ENCODE peak calls at places on chromosomes 11 and 22, in four cellular contexts. B is A549, Z is AG04450, U is epithelial cell of esophagus. P is an unnamed sample.

GRCh38 chr22:37654556-37655251 is 3.8 kb upstream of the PDXP start:
- DNase-seq in B (no peak), Z (no peak), U (no peak), P (no peak)

GRCh38 chr11:97367406-97368083 is 977.7 kb downstream of the JRKL start:
- DNase-seq in B (no peak), Z (no peak), U (no peak), P (no peak)

GRCh38 chr11:37230865-37231264 is 632.8 kb upstream of the RAG2 start:
- DNase-seq in B (no peak), Z (no peak), U (no peak), P (no peak)

GRCh38 chr11:40027737-40028136 is 1431.7 kb downstream of the LRRC4C start:
- DNase-seq in B (no peak), Z (no peak), U (no peak), P (no peak)

GRCh38 chr22:30031764-30032468 is 48.3 kb upstream of the HORMAD2 start:
- DNase-seq in B (no peak), Z (no peak), U (no peak), P (peak)

GRCh38 chr11:14357843-14358728 is 897 bp downstream of the RRAS2 start:
- DNase-seq in B (peak), Z (no peak), U (peak), P (peak)

GRCh38 chr11:27209562-27210005 is 153.4 kb downstream of the CCDC34 start:
- DNase-seq in B (peak), Z (no peak), U (peak), P (peak)

GRCh38 chr11:105486929-105487328 is 122.9 kb upstream of the GRIA4 start:
- DNase-seq in B (no peak), Z (no peak), U (no peak), P (no peak)

GRCh38 chr22:49404576-49405199 is 423.0 kb downstream of the BRD1 start:
- DNase-seq in B (no peak), Z (no peak), U (no peak), P (no peak)

GRCh38 chr11:17699157-17700114 is 19.9 kb upstream of the MYOD1 start:
- DNase-seq in B (no peak), Z (no peak), U (peak), P (peak)

GRCh38 chr11:28922351-28922981 is 814.3 kb downstream of the METTL15 start:
- DNase-seq in B (no peak), Z (no peak), U (no peak), P (no peak)

GRCh38 chr11:6307879-6308278 is 12.4 kb downstream of the CAVIN3 start:
- DNase-seq in B (no peak), Z (no peak), U (peak), P (peak)

GRCh38 chr22:50148991-50149721 is 21.4 kb upstream of the PANX2 start:
- DNase-seq in B (peak), Z (no peak), U (peak), P (no peak)

GRCh38 chr22:21943571-21944448 is 8.8 kb downstream of the PPM1F start:
- DNase-seq in B (no peak), Z (no peak), U (no peak), P (no peak)

GRCh38 chr11:77590194-77590591 is 440 bp downstream of the AQP11 start:
- DNase-seq in B (peak), Z (no peak), U (peak), P (peak)

GRCh38 chr11:31841435-31841834 is 30.3 kb upstream of the PAX6 start:
- DNase-seq in B (no peak), Z (no peak), U (no peak), P (no peak)

GRCh38 chr22:47762141-47762540 is 999.7 kb downstream of the TBC1D22A start:
- DNase-seq in B (no peak), Z (no peak), U (no peak), P (no peak)

GRCh38 chr11:61114913-61115312 is 12.6 kb downstream of the CD5 start:
- DNase-seq in B (no peak), Z (no peak), U (no peak), P (no peak)

GRCh38 chr11:1860108-1860507 is 7.2 kb downstream of the LSP1 start:
- DNase-seq in B (no peak), Z (no peak), U (no peak), P (no peak)

GRCh38 chr22:37892566-37893338 is 13.3 kb upstream of the MICALL1 start:
- DNase-seq in B (no peak), Z (no peak), U (no peak), P (no peak)

GRCh38 chr11:106415510-106415909 is 338.0 kb downstream of the AASDHPPT start:
- DNase-seq in B (no peak), Z (no peak), U (peak), P (no peak)

GRCh38 chr11:10899542-10899830 is 41.6 kb upstream of the ZBED5 start:
- DNase-seq in B (no peak), Z (no peak), U (peak), P (no peak)

GRCh38 chr11:110128161-110128560 is 35.0 kb downstream of the ZC3H12C start:
- DNase-seq in B (no peak), Z (no peak), U (no peak), P (peak)

GRCh38 chr22:48753381-48753730 is 1074.3 kb downstream of the BRD1 start:
- DNase-seq in B (no peak), Z (no peak), U (no peak), P (no peak)

GRCh38 chr11:3014943-3015342 is 22.8 kb upstream of the NAP1L4 start:
- DNase-seq in B (no peak), Z (no peak), U (no peak), P (no peak)

GRCh38 chr11:59999732-60000131 is 17.2 kb upstream of the OOSP4B start:
- DNase-seq in B (no peak), Z (no peak), U (no peak), P (no peak)

GRCh38 chr11:94185387-94186084 is 56.9 kb downstream of the PANX1 start:
- DNase-seq in B (no peak), Z (peak), U (no peak), P (peak)

GRCh38 chr22:36027960-36028645 is 521 bp downstream of the RBFOX2 start:
- DNase-seq in B (peak), Z (no peak), U (no peak), P (no peak)

GRCh38 chr11:68792400-68792955 is 41.2 kb upstream of the TESMIN start:
- DNase-seq in B (no peak), Z (no peak), U (peak), P (peak)

GRCh38 chr11:112780351-112781043 is 180.7 kb upstream of the NCAM1 start:
- DNase-seq in B (no peak), Z (no peak), U (peak), P (no peak)

GRCh38 chr11:20669833-20670684 is 673 bp downstream of the NELL1 start:
- DNase-seq in B (no peak), Z (no peak), U (no peak), P (no peak)

GRCh38 chr11:67401495-67402191 is at the start of gene PPP1CA:
- DNase-seq in B (peak), Z (peak), U (peak), P (peak)
- TF ChIP-seq CTCF in B (peak), Z (peak), U (peak), P (peak)

GRCh38 chr11:33894402-33894754 is 2.5 kb upstream of the LMO2 start:
- DNase-seq in B (no peak), Z (no peak), U (no peak), P (no peak)
- H3K4me3 ChIP-seq in B (no peak), Z (no peak), U (no peak), P (no peak)

GRCh38 chr11:103622296-103622695 is 414.1 kb upstream of the DDI1 start:
- DNase-seq in B (no peak), Z (no peak), U (no peak), P (no peak)

GRCh38 chr11:103623933-103624332 is 412.5 kb upstream of the DDI1 start:
- DNase-seq in B (no peak), Z (no peak), U (no peak), P (no peak)

GRCh38 chr11:103619938-103620337 is 416.5 kb upstream of the DDI1 start:
- DNase-seq in B (no peak), Z (no peak), U (no peak), P (no peak)

GRCh38 chr11:103618532-103618931 is 417.9 kb upstream of the DDI1 start:
- DNase-seq in B (no peak), Z (peak), U (peak), P (peak)

DNA sequence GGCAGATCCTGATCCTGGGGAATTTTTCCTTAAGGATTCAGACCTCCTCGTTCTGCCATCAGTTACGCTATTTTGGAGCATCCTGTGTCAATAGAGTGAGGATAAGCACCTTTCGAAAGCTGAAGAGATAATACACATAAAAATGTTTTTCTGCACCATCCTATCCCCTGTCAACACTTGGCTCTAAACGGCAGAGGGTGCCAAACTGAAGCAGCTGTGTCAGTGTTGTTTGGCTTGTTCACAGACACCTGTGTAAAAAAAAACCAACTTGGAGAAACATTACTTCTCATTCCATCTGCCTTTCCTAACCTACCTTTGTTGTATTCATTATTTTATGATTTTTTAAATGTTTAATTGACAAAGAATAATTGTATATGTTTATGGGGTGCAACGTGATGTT is 417.0 kb upstream of the DDI1 start:
- DNase-seq in B (no peak), Z (no peak), U (peak), P (no peak)
- TF ChIP-seq CTCF in B (peak), Z (peak), U (peak), P (peak)

DNA sequence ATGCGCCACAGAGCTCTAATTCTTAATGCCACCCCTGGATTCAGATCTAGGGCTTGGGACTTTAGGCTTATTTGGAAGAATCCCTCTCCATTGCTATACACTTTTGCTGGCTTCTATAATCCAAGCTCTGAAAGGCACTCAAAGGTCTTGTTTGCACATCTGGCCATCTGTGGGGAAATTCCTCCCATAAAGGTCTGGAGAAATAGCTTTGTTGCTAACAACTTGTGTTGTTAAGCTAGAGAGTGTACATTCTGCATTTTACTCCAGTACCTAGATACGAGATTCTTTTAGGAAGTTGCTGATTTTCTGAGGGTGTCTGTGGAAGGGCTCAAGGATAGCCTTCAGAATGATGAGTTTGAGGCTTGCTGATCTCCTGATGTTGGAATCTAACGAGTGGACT is 50.7 kb downstream of the UBASH3B start:
- DNase-seq in B (no peak), Z (no peak), U (no peak), P (peak)
- H3K4me3 ChIP-seq in B (no peak), Z (no peak), U (no peak), P (no peak)

DNA sequence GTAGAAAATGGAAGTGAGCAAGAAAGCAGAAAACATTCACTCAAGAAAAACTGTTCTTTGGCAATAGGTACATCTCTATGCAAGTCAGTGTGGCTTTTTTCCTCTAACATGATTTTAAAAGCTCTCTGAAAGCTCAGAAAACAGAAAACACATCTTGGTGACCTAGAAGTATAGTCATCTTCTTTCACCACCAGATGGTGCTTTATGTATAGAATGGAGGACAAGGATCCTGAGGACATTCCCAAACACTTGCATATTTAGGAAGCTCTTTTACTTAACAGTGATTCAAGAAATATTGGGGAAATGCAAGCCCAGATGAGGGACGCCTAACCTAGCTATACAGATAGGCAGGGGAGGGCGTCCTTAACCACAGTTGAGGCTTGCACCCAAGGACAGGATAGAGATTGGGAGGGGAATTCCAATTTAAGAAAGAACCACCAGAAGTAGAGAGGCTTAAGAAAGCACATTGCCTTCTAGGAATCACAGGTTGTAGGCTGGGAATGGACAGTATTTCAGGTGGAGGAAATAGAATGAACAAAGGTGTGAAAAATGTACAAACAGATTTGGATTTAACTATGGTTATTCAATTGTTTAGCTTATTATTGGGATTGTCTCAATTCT is 13.8 kb upstream of the CCDC81 start:
- DNase-seq in B (peak), Z (peak), U (peak), P (peak)
- TF ChIP-seq CTCF in B (peak), Z (peak), U (peak), P (peak)

GRCh38 chr22:25069758-25070461 is 117.4 kb downstream of the KIAA1671 start:
- DNase-seq in B (no peak), Z (no peak), U (no peak), P (no peak)

GRCh38 chr22:25072406-25072805 is 119.9 kb downstream of the KIAA1671 start:
- DNase-seq in B (no peak), Z (no peak), U (no peak), P (no peak)

GRCh38 chr22:25069426-25069757 is 116.9 kb downstream of the KIAA1671 start:
- DNase-seq in B (no peak), Z (no peak), U (no peak), P (no peak)

GRCh38 chr22:25070870-25071465 is 118.5 kb downstream of the KIAA1671 start:
- DNase-seq in B (no peak), Z (no peak), U (no peak), P (peak)

GRCh38 chr22:25071720-25072119 is 119.2 kb downstream of the KIAA1671 start:
- DNase-seq in B (no peak), Z (no peak), U (no peak), P (no peak)
- H3K4me3 ChIP-seq in B (no peak), Z (no peak), U (no peak), P (no peak)

GRCh38 chr11:47248304-47248663 is 330 bp downstream of the ACP2 start:
- DNase-seq in B (no peak), Z (no peak), U (no peak), P (peak)

GRCh38 chr11:47247502-47247901 is 1.1 kb downstream of the ACP2 start:
- DNase-seq in B (no peak), Z (no peak), U (no peak), P (no peak)

GRCh38 chr11:47249378-47249715 is 733 bp upstream of the ACP2 start:
- DNase-seq in B (no peak), Z (no peak), U (no peak), P (no peak)

GRCh38 chr11:47251751-47252150 is 3.1 kb upstream of the ACP2 start:
- DNase-seq in B (no peak), Z (no peak), U (no peak), P (no peak)

DNA sequence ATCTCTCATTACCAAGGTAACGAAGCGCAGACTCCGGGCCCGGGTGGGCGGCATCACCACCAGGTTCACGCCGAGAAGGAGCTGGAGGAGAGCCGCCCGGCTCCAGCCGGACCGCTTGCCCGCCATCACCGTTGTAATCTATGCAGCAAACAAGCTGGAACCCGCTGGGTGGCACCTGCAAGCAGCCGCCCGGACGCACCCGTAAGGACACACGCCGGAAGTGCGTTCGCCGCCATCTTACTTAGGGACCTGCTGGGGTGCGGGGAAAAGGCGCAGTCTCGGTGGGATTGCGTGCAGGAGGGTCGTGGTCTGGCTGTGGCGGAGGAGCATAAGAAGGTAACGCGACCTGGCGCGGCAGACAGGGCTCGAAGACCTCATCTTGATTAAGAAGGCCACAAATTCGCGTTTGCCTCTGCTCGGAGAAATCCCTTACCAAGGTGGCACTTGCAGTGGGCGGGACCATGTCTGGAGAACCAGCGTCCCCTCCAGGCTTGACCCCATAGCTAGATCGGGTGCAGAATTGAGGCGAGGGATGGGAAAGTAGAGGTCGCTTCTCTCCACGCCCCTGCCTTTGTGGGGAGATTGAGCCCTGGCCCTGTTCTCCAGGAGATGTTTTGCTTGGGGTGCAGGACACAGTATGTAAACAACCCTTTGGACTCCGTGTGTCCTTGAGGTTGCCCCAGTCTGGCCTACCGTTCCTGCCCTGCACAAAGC is at the start of gene ACP2:
- DNase-seq in B (peak), Z (peak), U (peak), P (peak)
- TF ChIP-seq CTCF in B (peak), Z (peak), U (peak), P (peak)